ENCODE peak calls at places on chromosomes 16 and 17, in ten cellular contexts. One of them, this sample, is unnamed. For H3K4me1, the result is how much of the 10 kb centered on the place peaks cover.

GRCh38 chr17:37576281-37576680 is 32.9 kb downstream of the SYNRG start:
- DNase-seq in body of pancreas: no peak
- DNase-seq in effector memory CD4-positive, alpha-beta T cell: no peak
- DNase-seq in A549: no peak
- DNase-seq in fibroblast of lung: no peak
- DNase-seq in tibial artery: no peak
- DNase-seq in stomach: no peak
- DNase-seq in CD8-positive, alpha-beta T cell: no peak
- DNase-seq in gastrocnemius medialis: no peak
- DNase-seq in psoas muscle: no peak
- DNase-seq in this sample: no peak

GRCh38 chr17:77424585-77425344 is 284.0 kb downstream of the SEC14L1 start:
- DNase-seq in body of pancreas: peak
- DNase-seq in effector memory CD4-positive, alpha-beta T cell: no peak
- DNase-seq in A549: no peak
- DNase-seq in fibroblast of lung: peak
- DNase-seq in tibial artery: peak
- DNase-seq in stomach: peak
- DNase-seq in CD8-positive, alpha-beta T cell: no peak
- DNase-seq in gastrocnemius medialis: peak
- DNase-seq in psoas muscle: peak
- DNase-seq in this sample: peak

GRCh38 chr17:75557852-75558665 is 29.5 kb upstream of the MYO15B start:
- DNase-seq in body of pancreas: peak
- DNase-seq in effector memory CD4-positive, alpha-beta T cell: no peak
- DNase-seq in A549: no peak
- DNase-seq in fibroblast of lung: no peak
- DNase-seq in tibial artery: no peak
- DNase-seq in stomach: no peak
- DNase-seq in CD8-positive, alpha-beta T cell: no peak
- DNase-seq in gastrocnemius medialis: no peak
- DNase-seq in psoas muscle: no peak
- DNase-seq in this sample: no peak

GRCh38 chr17:77253611-77254051 is 112.9 kb downstream of the SEC14L1 start:
- DNase-seq in body of pancreas: no peak
- DNase-seq in effector memory CD4-positive, alpha-beta T cell: no peak
- DNase-seq in A549: no peak
- DNase-seq in fibroblast of lung: peak
- DNase-seq in tibial artery: no peak
- DNase-seq in stomach: no peak
- DNase-seq in CD8-positive, alpha-beta T cell: no peak
- DNase-seq in gastrocnemius medialis: no peak
- DNase-seq in psoas muscle: no peak
- DNase-seq in this sample: peak

GRCh38 chr16:77739493-77739892 is 17.2 kb downstream of the NUDT7 start:
- DNase-seq in body of pancreas: no peak
- DNase-seq in effector memory CD4-positive, alpha-beta T cell: no peak
- DNase-seq in A549: no peak
- DNase-seq in fibroblast of lung: peak
- DNase-seq in tibial artery: no peak
- DNase-seq in stomach: no peak
- DNase-seq in CD8-positive, alpha-beta T cell: no peak
- DNase-seq in gastrocnemius medialis: no peak
- DNase-seq in psoas muscle: no peak
- DNase-seq in this sample: no peak

GRCh38 chr17:50425682-50426471 is at the start of gene ACSF2:
- DNase-seq in body of pancreas: peak
- DNase-seq in effector memory CD4-positive, alpha-beta T cell: peak
- DNase-seq in A549: peak
- DNase-seq in fibroblast of lung: peak
- DNase-seq in tibial artery: peak
- DNase-seq in stomach: peak
- DNase-seq in CD8-positive, alpha-beta T cell: peak
- DNase-seq in gastrocnemius medialis: peak
- DNase-seq in psoas muscle: peak
- DNase-seq in this sample: peak

GRCh38 chr17:80217703-80218362 is 2.3 kb downstream of the SGSH start:
- DNase-seq in body of pancreas: no peak
- DNase-seq in effector memory CD4-positive, alpha-beta T cell: no peak
- DNase-seq in A549: no peak
- DNase-seq in fibroblast of lung: no peak
- DNase-seq in tibial artery: no peak
- DNase-seq in stomach: no peak
- DNase-seq in CD8-positive, alpha-beta T cell: no peak
- DNase-seq in gastrocnemius medialis: no peak
- DNase-seq in psoas muscle: no peak
- DNase-seq in this sample: no peak

GRCh38 chr17:79340286-79340685 is 265.7 kb downstream of the ENGASE start:
- DNase-seq in body of pancreas: no peak
- DNase-seq in effector memory CD4-positive, alpha-beta T cell: no peak
- DNase-seq in A549: no peak
- DNase-seq in fibroblast of lung: no peak
- DNase-seq in tibial artery: no peak
- DNase-seq in stomach: no peak
- DNase-seq in CD8-positive, alpha-beta T cell: no peak
- DNase-seq in gastrocnemius medialis: no peak
- DNase-seq in psoas muscle: no peak
- DNase-seq in this sample: no peak

GRCh38 chr17:19384723-19385391 is 2.1 kb downstream of the MFAP4 start:
- DNase-seq in body of pancreas: no peak
- DNase-seq in effector memory CD4-positive, alpha-beta T cell: no peak
- DNase-seq in A549: no peak
- DNase-seq in fibroblast of lung: peak
- DNase-seq in tibial artery: peak
- DNase-seq in stomach: peak
- DNase-seq in CD8-positive, alpha-beta T cell: no peak
- DNase-seq in gastrocnemius medialis: peak
- DNase-seq in psoas muscle: peak
- DNase-seq in this sample: no peak

GRCh38 chr16:87487361-87487924 is 5.4 kb downstream of the ZCCHC14 start:
- DNase-seq in body of pancreas: peak
- DNase-seq in effector memory CD4-positive, alpha-beta T cell: no peak
- DNase-seq in A549: no peak
- DNase-seq in fibroblast of lung: no peak
- DNase-seq in tibial artery: peak
- DNase-seq in stomach: peak
- DNase-seq in CD8-positive, alpha-beta T cell: no peak
- DNase-seq in gastrocnemius medialis: no peak
- DNase-seq in psoas muscle: peak
- DNase-seq in this sample: no peak

GRCh38 chr16:2115591-2115973 is 20.1 kb downstream of the PKD1 start:
- DNase-seq in body of pancreas: no peak
- DNase-seq in effector memory CD4-positive, alpha-beta T cell: no peak
- DNase-seq in A549: no peak
- DNase-seq in fibroblast of lung: no peak
- DNase-seq in tibial artery: no peak
- DNase-seq in stomach: no peak
- DNase-seq in CD8-positive, alpha-beta T cell: no peak
- DNase-seq in gastrocnemius medialis: no peak
- DNase-seq in psoas muscle: no peak
- DNase-seq in this sample: no peak

GRCh38 chr16:81831722-81832126 is 52.6 kb downstream of the PLCG2 start:
- DNase-seq in body of pancreas: peak
- DNase-seq in effector memory CD4-positive, alpha-beta T cell: no peak
- DNase-seq in A549: no peak
- DNase-seq in fibroblast of lung: no peak
- DNase-seq in tibial artery: peak
- DNase-seq in stomach: peak
- DNase-seq in CD8-positive, alpha-beta T cell: peak
- DNase-seq in gastrocnemius medialis: peak
- DNase-seq in psoas muscle: peak
- DNase-seq in this sample: no peak

GRCh38 chr17:50557265-50558029 is 3.1 kb upstream of the CACNA1G start:
- DNase-seq in body of pancreas: no peak
- DNase-seq in effector memory CD4-positive, alpha-beta T cell: no peak
- DNase-seq in A549: no peak
- DNase-seq in fibroblast of lung: no peak
- DNase-seq in tibial artery: no peak
- DNase-seq in stomach: no peak
- DNase-seq in CD8-positive, alpha-beta T cell: no peak
- DNase-seq in gastrocnemius medialis: no peak
- DNase-seq in psoas muscle: no peak
- DNase-seq in this sample: no peak

GRCh38 chr17:9837551-9838471 is 12.1 kb downstream of the GLP2R start:
- DNase-seq in body of pancreas: no peak
- DNase-seq in effector memory CD4-positive, alpha-beta T cell: no peak
- DNase-seq in A549: peak
- DNase-seq in fibroblast of lung: peak
- DNase-seq in tibial artery: peak
- DNase-seq in stomach: no peak
- DNase-seq in CD8-positive, alpha-beta T cell: no peak
- DNase-seq in gastrocnemius medialis: peak
- DNase-seq in psoas muscle: peak
- DNase-seq in this sample: peak

GRCh38 chr17:27473190-27473747 is 17.0 kb downstream of the KSR1 start:
- DNase-seq in body of pancreas: no peak
- DNase-seq in effector memory CD4-positive, alpha-beta T cell: no peak
- DNase-seq in A549: no peak
- DNase-seq in fibroblast of lung: no peak
- DNase-seq in tibial artery: no peak
- DNase-seq in stomach: no peak
- DNase-seq in CD8-positive, alpha-beta T cell: no peak
- DNase-seq in gastrocnemius medialis: no peak
- DNase-seq in psoas muscle: no peak
- DNase-seq in this sample: no peak

GRCh38 chr17:27466748-27467375 is 10.6 kb downstream of the KSR1 start:
- DNase-seq in body of pancreas: no peak
- DNase-seq in effector memory CD4-positive, alpha-beta T cell: peak
- DNase-seq in A549: no peak
- DNase-seq in fibroblast of lung: no peak
- DNase-seq in tibial artery: no peak
- DNase-seq in stomach: no peak
- DNase-seq in CD8-positive, alpha-beta T cell: peak
- DNase-seq in gastrocnemius medialis: no peak
- DNase-seq in psoas muscle: no peak
- DNase-seq in this sample: no peak

GRCh38 chr17:27466376-27466747 is 10.1 kb downstream of the KSR1 start:
- DNase-seq in body of pancreas: no peak
- DNase-seq in effector memory CD4-positive, alpha-beta T cell: no peak
- DNase-seq in A549: no peak
- DNase-seq in fibroblast of lung: no peak
- DNase-seq in tibial artery: no peak
- DNase-seq in stomach: no peak
- DNase-seq in CD8-positive, alpha-beta T cell: no peak
- DNase-seq in gastrocnemius medialis: no peak
- DNase-seq in psoas muscle: no peak
- DNase-seq in this sample: no peak

GRCh38 chr17:27471321-27472269 is 15.3 kb downstream of the KSR1 start:
- DNase-seq in body of pancreas: no peak
- DNase-seq in effector memory CD4-positive, alpha-beta T cell: peak
- DNase-seq in A549: no peak
- DNase-seq in fibroblast of lung: no peak
- DNase-seq in tibial artery: no peak
- DNase-seq in stomach: no peak
- DNase-seq in CD8-positive, alpha-beta T cell: peak
- DNase-seq in gastrocnemius medialis: no peak
- DNase-seq in psoas muscle: no peak
- DNase-seq in this sample: no peak

GRCh38 chr17:27469256-27469655 is 13.0 kb downstream of the KSR1 start:
- DNase-seq in body of pancreas: no peak
- DNase-seq in effector memory CD4-positive, alpha-beta T cell: no peak
- DNase-seq in A549: no peak
- DNase-seq in fibroblast of lung: no peak
- DNase-seq in tibial artery: no peak
- DNase-seq in stomach: no peak
- DNase-seq in CD8-positive, alpha-beta T cell: no peak
- DNase-seq in gastrocnemius medialis: no peak
- DNase-seq in psoas muscle: no peak
- DNase-seq in this sample: no peak
- H3K4me1 ChIP-seq in body of pancreas: half or more
- H3K4me1 ChIP-seq in effector memory CD4-positive, alpha-beta T cell: under half
- H3K4me1 ChIP-seq in A549: under half
- H3K4me1 ChIP-seq in fibroblast of lung: under half
- H3K4me1 ChIP-seq in tibial artery: under half
- H3K4me1 ChIP-seq in stomach: under half
- H3K4me1 ChIP-seq in CD8-positive, alpha-beta T cell: under half
- H3K4me1 ChIP-seq in gastrocnemius medialis: under half
- H3K4me1 ChIP-seq in psoas muscle: under half
- H3K4me1 ChIP-seq in this sample: under half

GRCh38 chr16:13110124-13110796 is 208.9 kb downstream of the SHISA9 start:
- DNase-seq in body of pancreas: peak
- DNase-seq in effector memory CD4-positive, alpha-beta T cell: no peak
- DNase-seq in A549: peak
- DNase-seq in fibroblast of lung: no peak
- DNase-seq in tibial artery: peak
- DNase-seq in stomach: no peak
- DNase-seq in CD8-positive, alpha-beta T cell: no peak
- DNase-seq in gastrocnemius medialis: peak
- DNase-seq in psoas muscle: peak
- DNase-seq in this sample: peak
- H3K4me3 ChIP-seq in body of pancreas: no peak
- H3K4me3 ChIP-seq in effector memory CD4-positive, alpha-beta T cell: no peak
- H3K4me3 ChIP-seq in A549: no peak
- H3K4me3 ChIP-seq in fibroblast of lung: no peak
- H3K4me3 ChIP-seq in tibial artery: no peak
- H3K4me3 ChIP-seq in stomach: no peak
- H3K4me3 ChIP-seq in CD8-positive, alpha-beta T cell: no peak
- H3K4me3 ChIP-seq in gastrocnemius medialis: no peak
- H3K4me3 ChIP-seq in psoas muscle: no peak
- H3K4me3 ChIP-seq in this sample: no peak

DNA sequence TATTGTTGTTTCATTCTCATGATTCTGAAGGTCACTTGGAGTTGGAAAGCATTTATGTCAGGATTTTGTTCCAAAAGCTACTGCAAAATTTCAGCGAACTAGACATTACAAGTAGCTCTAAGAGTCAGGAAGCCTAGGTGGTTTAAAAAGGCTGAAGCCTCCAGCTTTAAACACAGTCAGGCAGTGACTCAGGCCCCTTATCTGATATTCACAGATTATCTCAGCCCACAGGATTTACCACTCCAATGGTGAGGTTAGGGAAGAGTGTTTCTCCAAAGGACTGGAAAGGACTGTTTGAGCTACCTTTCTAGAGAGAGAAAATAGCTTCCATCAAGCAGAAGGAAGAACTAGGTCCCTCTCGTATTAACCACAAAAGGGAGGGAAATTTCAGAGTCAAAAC is 624.4 kb upstream of the C16orf82 start:
- DNase-seq in body of pancreas: no peak
- DNase-seq in effector memory CD4-positive, alpha-beta T cell: no peak
- DNase-seq in A549: no peak
- DNase-seq in fibroblast of lung: no peak
- DNase-seq in tibial artery: no peak
- DNase-seq in stomach: no peak
- DNase-seq in CD8-positive, alpha-beta T cell: no peak
- DNase-seq in gastrocnemius medialis: no peak
- DNase-seq in psoas muscle: no peak
- DNase-seq in this sample: no peak
- H3K27ac ChIP-seq in body of pancreas: no peak
- H3K27ac ChIP-seq in effector memory CD4-positive, alpha-beta T cell: no peak
- H3K27ac ChIP-seq in A549: no peak
- H3K27ac ChIP-seq in fibroblast of lung: no peak
- H3K27ac ChIP-seq in tibial artery: no peak
- H3K27ac ChIP-seq in stomach: no peak
- H3K27ac ChIP-seq in CD8-positive, alpha-beta T cell: no peak
- H3K27ac ChIP-seq in gastrocnemius medialis: no peak
- H3K27ac ChIP-seq in psoas muscle: no peak
- H3K27ac ChIP-seq in this sample: no peak

DNA sequence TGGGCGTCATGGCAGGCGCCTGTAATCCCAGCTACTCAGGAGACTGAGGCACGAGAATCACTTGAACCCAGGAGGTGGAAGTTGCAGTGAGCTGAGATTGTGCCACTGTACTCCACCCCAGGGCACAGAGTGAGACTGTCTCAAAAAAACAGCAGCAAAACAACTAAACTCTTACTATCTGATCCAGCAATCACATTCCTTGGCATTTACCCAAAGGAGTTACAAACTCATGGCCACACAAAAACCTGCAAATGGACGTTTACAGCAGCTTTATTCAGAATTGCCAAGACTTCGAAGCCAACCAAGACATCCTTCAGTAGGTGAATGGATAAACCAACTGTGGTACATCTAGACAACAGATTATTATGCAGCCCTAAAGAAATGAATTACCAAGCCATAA is 4.0 kb downstream of the SIAH1 start:
- DNase-seq in body of pancreas: no peak
- DNase-seq in effector memory CD4-positive, alpha-beta T cell: no peak
- DNase-seq in A549: no peak
- DNase-seq in fibroblast of lung: peak
- DNase-seq in tibial artery: no peak
- DNase-seq in stomach: no peak
- DNase-seq in CD8-positive, alpha-beta T cell: no peak
- DNase-seq in gastrocnemius medialis: no peak
- DNase-seq in psoas muscle: no peak
- DNase-seq in this sample: no peak
- H3K4me1 ChIP-seq in body of pancreas: half or more
- H3K4me1 ChIP-seq in effector memory CD4-positive, alpha-beta T cell: under half
- H3K4me1 ChIP-seq in A549: under half
- H3K4me1 ChIP-seq in fibroblast of lung: under half
- H3K4me1 ChIP-seq in tibial artery: half or more
- H3K4me1 ChIP-seq in stomach: under half
- H3K4me1 ChIP-seq in CD8-positive, alpha-beta T cell: under half
- H3K4me1 ChIP-seq in gastrocnemius medialis: half or more
- H3K4me1 ChIP-seq in psoas muscle: half or more
- H3K4me1 ChIP-seq in this sample: under half